ENCODE peak calls at places on chromosomes 3 and 15, in seven cellular contexts. F, E, X, T, K, I and R are unnamed samples. For H3K9me3, the result is how much of the 10 kb centered on the place peaks cover.

GRCh38 chr3:104628185-104628789 is 738.4 kb upstream of the ALCAM start:
- DNase-seq in T (no peak), F (no peak), E (no peak), X (peak), I (peak), K (no peak), R (no peak)

GRCh38 chr3:187966636-187967035 is 187.3 kb upstream of the LPP start:
- DNase-seq in F (no peak), T (no peak), I (no peak), E (no peak), X (no peak), K (no peak), R (no peak)

GRCh38 chr3:67037615-67038014 is 39.5 kb downstream of the KBTBD8 start:
- DNase-seq in T (no peak), E (no peak), X (no peak), K (no peak), I (no peak), F (no peak), R (no peak)

GRCh38 chr15:38879909-38880471 is 315.4 kb upstream of the RASGRP1 start:
- DNase-seq in E (no peak), T (no peak), F (peak), X (no peak), I (no peak), K (no peak), R (no peak)

GRCh38 chr3:101193957-101194356 is 126.4 kb downstream of the IMPG2 start:
- DNase-seq in T (no peak), I (no peak), E (no peak), X (no peak), K (no peak), F (no peak), R (no peak)

GRCh38 chr3:161409069-161409468 is 37.8 kb upstream of the SPTSSB start:
- DNase-seq in I (no peak), T (peak), E (no peak), F (no peak), K (peak), X (peak), R (no peak)

GRCh38 chr15:57156210-57156887 is 220.0 kb upstream of the CGNL1 start:
- DNase-seq in F (no peak), X (no peak), K (no peak), T (no peak), I (no peak), E (no peak), R (no peak)

GRCh38 chr3:127820221-127820870 is 2.0 kb downstream of the MGLL start:
- DNase-seq in K (no peak), E (no peak), T (peak), I (no peak), X (no peak), F (peak), R (no peak)

GRCh38 chr3:129282727-129283327 is 4.2 kb downstream of the HMCES start:
- DNase-seq in E (no peak), K (peak), I (no peak), X (no peak), F (no peak), T (no peak), R (no peak)

DNA sequence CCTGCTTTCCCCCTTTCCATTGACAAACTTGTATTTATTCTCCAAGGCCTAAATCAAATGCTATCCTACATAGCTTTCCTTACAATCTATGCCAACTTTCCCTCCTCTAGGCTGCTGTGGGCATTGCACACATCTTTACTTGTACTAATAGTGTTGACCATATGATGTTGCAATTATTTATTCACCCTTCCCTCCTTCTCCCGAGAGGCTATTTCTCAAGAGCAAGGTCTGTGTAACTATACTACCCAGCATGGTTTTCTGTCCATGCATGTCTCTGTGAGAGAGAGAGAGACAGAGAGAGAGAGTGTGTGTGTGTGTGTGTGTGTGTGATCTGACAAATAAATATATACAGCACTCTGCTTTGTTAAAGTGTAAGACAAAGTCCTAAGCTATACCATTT is 63.8 kb downstream of the GTPBP8 start:
- DNase-seq in E (no peak), X (no peak), K (no peak), I (peak), F (no peak), T (no peak), R (no peak)
- H3K4me3 ChIP-seq in E (no peak), X (no peak), K (no peak), I (no peak), F (no peak), T (no peak), R (no peak)

GRCh38 chr15:98813956-98814355 is 165.6 kb downstream of the IGF1R start:
- DNase-seq in F (no peak), K (no peak), I (peak), E (no peak), X (no peak), T (no peak), R (no peak)
- H3K9me3 ChIP-seq in F (under half), K (under half), I (under half), E (under half), X (under half), T (under half), R (under half)

DNA sequence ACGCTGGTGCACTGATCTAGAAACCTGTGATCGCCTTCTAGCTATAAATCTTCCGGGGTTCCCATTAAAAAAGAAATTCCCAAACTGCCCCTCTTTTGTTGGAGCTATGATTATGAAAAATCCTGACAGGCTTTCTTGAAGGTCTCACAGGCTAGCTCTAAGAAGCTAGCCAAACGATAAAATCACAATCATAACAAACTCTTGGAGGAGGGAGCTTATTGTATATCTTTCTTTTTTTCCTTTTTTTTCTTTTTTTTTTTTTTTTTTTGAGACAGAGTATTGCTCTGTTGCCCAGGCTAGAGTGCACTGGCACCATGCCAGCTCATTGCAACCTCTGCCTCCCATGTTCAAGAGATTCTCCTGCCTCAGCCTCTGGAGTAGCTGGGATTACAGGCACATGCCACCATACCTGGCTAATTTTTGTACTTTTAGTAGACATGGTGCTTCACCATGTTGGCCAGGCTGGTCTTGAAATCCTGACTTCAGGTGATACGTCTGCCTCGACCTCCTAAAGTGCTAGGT is 72.0 kb downstream of the MYO1E start:
- DNase-seq in T (peak), F (peak), K (peak), I (no peak), X (no peak), E (no peak), R (no peak)
- H3K27ac ChIP-seq in T (no peak), F (peak), K (no peak), I (peak), X (no peak), E (no peak), R (peak)

DNA sequence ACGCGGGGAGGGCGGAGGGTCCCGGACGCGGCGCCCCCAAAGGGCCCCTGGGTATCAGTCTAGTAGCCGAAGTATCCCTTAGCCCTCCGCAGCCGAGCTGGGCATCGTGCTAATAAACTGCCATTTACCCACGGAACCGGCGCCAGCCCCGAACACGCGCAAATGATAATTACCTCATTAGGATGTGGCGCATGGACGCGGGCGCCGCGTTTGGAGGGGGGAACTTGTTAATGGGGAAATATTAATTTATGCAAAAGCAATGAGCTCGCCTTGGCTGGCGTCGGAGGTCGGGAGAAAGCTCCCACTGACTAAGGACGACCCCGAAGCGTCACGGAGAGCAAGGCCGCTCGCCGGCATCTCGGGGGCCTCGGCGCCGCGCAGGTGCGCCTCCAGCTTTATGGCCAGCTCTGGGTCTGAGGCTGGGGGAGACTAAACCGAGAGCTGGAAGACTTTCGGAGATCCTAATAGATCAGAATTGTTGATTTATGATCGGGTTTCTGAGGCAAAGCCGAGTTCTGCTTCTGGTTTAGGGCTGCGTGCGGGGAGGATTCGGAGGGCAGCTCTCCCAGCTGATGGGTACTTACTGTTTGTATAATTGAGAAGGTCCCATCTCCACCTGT is 474 bp upstream of the FEZF2 start:
- DNase-seq in E (no peak), X (no peak), T (peak), F (no peak), K (no peak), I (no peak), R (no peak)
- H3K4me3 ChIP-seq in E (no peak), X (no peak), T (no peak), F (no peak), K (no peak), I (no peak), R (peak)

GRCh38 chr15:27172821-27173220 is 201.8 kb downstream of the GABRG3 start:
- DNase-seq in X (peak), K (no peak), I (no peak), E (no peak), F (no peak), T (no peak), R (no peak)
- H3K9me3 ChIP-seq in X (under half), K (under half), I (under half), E (under half), F (under half), T (under half), R (under half)

GRCh38 chr3:48267782-48268181 is 26.9 kb downstream of the ZNF589 start:
- DNase-seq in E (no peak), X (no peak), I (no peak), K (no peak), T (no peak), F (peak), R (no peak)
- H3K27ac ChIP-seq in E (no peak), X (no peak), I (no peak), K (peak), T (no peak), F (peak), R (peak)

DNA sequence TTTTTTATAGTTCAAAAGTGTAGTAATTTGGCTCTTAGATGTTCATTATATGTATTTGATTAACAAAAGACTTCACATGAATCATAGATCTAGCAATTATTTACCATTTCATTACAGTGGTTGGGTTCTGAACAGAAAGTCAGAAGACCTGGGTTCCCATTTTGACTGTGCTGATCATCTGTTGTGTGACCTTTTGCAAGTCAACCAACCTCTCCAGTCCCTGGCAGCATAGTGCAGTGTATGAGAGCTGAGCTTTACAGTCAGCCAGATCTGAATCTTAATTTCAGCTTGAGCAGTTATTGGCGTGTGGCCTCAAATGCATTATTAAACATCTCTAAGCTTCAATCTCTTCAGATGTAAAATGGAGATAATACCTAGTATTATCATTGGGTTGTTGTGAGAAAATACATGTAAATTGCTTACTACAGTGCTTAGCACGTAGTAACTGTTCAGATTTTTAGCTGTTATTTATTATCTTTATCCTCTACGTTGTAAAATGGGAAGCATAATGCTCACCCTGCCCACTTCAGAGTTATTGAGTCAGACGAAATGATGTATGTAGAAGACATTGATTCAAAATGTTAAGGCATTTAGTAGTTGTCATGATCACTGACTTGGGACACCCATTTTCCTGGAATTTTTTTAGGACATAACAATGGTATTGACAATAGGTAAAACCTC is 104.0 kb downstream of the KLHL25 start:
- DNase-seq in E (no peak), K (peak), F (no peak), T (no peak), X (no peak), I (no peak), R (no peak)
- H3K4me3 ChIP-seq in E (no peak), K (peak), F (no peak), T (no peak), X (no peak), I (no peak), R (peak)

DNA sequence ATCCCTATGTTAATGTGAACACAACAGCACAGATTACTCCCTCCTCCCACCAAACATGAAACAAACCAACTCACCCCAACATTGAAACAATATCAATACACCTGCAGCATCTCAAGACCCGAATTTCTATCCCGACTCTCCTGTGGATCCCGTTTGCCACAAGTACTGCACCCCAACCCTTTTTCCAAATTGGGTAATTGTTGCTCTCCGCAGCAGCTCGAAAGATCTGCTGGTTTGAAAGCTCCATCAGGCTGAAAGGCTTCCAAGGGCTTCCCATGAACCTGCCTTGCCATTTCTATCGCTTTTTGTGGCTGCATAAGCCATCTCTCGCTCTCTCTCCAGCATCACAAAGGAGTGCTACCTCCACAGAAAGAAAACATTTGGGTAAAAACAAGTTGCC is 2.3 kb upstream of the FEZF2 start:
- DNase-seq in I (no peak), F (no peak), X (no peak), T (peak), K (no peak), E (no peak), R (no peak)
- H3K9me3 ChIP-seq in I (under half), F (under half), X (under half), T (under half), K (under half), E (under half), R (under half)

GRCh38 chr3:39130693-39131265 is 22.6 kb downstream of the CSRNP1 start:
- DNase-seq in I (no peak), K (no peak), E (no peak), X (no peak), F (no peak), T (no peak), R (no peak)

GRCh38 chr3:39133822-39134221 is 19.6 kb downstream of the CSRNP1 start:
- DNase-seq in T (no peak), F (no peak), I (no peak), K (no peak), E (no peak), X (no peak), R (no peak)

GRCh38 chr3:39134305-39134704 is 19.1 kb downstream of the CSRNP1 start:
- DNase-seq in F (no peak), X (no peak), K (no peak), E (no peak), T (no peak), I (no peak), R (no peak)

GRCh38 chr3:39133093-39133490 is 20.3 kb downstream of the CSRNP1 start:
- DNase-seq in E (no peak), F (no peak), I (no peak), T (no peak), K (no peak), X (no peak), R (no peak)

GRCh38 chr3:39132096-39133092 is 21.0 kb downstream of the CSRNP1 start:
- DNase-seq in E (no peak), T (no peak), X (no peak), K (no peak), F (no peak), I (no peak), R (no peak)
- H3K27ac ChIP-seq in E (no peak), T (no peak), X (no peak), K (no peak), F (no peak), I (no peak), R (no peak)